ENCODE peak calls at places on chromosomes 2 and 18, in four cellular contexts. B, F, X and D are unnamed samples.

GRCh38 chr2:129913695-129914495 is 65.6 kb upstream of the RAB6C start:
- DNase-seq in X (no peak), F (no peak), B (no peak), D (no peak)

GRCh38 chr18:13615432-13615861 is 110.9 kb downstream of the FAM210A start:
- DNase-seq in X (no peak), B (no peak), F (no peak), D (no peak)

GRCh38 chr2:951224-952006 is 766 bp downstream of the SNTG2 start:
- DNase-seq in B (no peak), X (no peak), F (no peak), D (no peak)

GRCh38 chr2:201955231-201955630 is 78.4 kb upstream of the FZD7 start:
- DNase-seq in B (no peak), F (no peak), X (no peak), D (no peak)

GRCh38 chr2:100257939-100258338 is 64.4 kb downstream of the LONRF2 start:
- DNase-seq in X (no peak), F (no peak), B (no peak), D (no peak)

GRCh38 chr2:231662811-231663457 is 45.4 kb upstream of the PTMA start:
- DNase-seq in F (no peak), B (no peak), X (no peak), D (no peak)

GRCh38 chr18:45876131-45876530 is 50.7 kb downstream of the SIGLEC15 start:
- DNase-seq in B (no peak), F (no peak), X (no peak), D (no peak)

GRCh38 chr2:195824478-195824877 is 167.5 kb downstream of the SLC39A10 start:
- DNase-seq in B (no peak), F (no peak), X (no peak), D (no peak)

GRCh38 chr2:232058063-232058877 is 96.8 kb downstream of the DIS3L2 start:
- DNase-seq in F (no peak), B (no peak), X (no peak), D (no peak)

GRCh38 chr2:20093263-20094141 is 42.1 kb upstream of the LAPTM4A start:
- DNase-seq in X (no peak), F (no peak), B (no peak), D (no peak)

GRCh38 chr2:217856871-217857270 is 145.9 kb downstream of the TNS1 start:
- DNase-seq in F (no peak), B (no peak), X (no peak), D (no peak)

GRCh38 chr2:98543214-98543613 is 65.1 kb downstream of the COA5 start:
- DNase-seq in B (no peak), F (no peak), X (no peak), D (no peak)